ENCODE peak calls at places on chromosome 21, in six cellular contexts. One of them, this sample, is unnamed.

GRCh38 chr21:42454791-42455190 is 41.2 kb downstream of the RSPH1 start:
- DNase-seq in stimulated activated CD8-positive, alpha-beta memory T cell treated with anti-CD3 and anti-CD28 coated beads, Interleukin-4, amount 100 ng/mL, for 1 hour: no peak
- DNase-seq in endothelial cell: no peak
- DNase-seq in right cardiac atrium: no peak
- DNase-seq in MV-4-11: no peak
- DNase-seq in occipital lobe: no peak
- DNase-seq in this sample: no peak

GRCh38 chr21:35658242-35658641 is 402.1 kb downstream of the SETD4 start:
- DNase-seq in right cardiac atrium: no peak
- DNase-seq in occipital lobe: no peak
- DNase-seq in MV-4-11: peak
- DNase-seq in stimulated activated CD8-positive, alpha-beta memory T cell treated with anti-CD3 and anti-CD28 coated beads, Interleukin-4, amount 100 ng/mL, for 1 hour: no peak
- DNase-seq in endothelial cell: no peak
- DNase-seq in this sample: no peak

GRCh38 chr21:29072873-29073221 is 601 bp downstream of the CCT8 start:
- DNase-seq in endothelial cell: peak
- DNase-seq in stimulated activated CD8-positive, alpha-beta memory T cell treated with anti-CD3 and anti-CD28 coated beads, Interleukin-4, amount 100 ng/mL, for 1 hour: no peak
- DNase-seq in MV-4-11: peak
- DNase-seq in occipital lobe: no peak
- DNase-seq in right cardiac atrium: no peak
- DNase-seq in this sample: peak

GRCh38 chr21:45918835-45919467 is 62.6 kb upstream of the COL6A1 start:
- DNase-seq in stimulated activated CD8-positive, alpha-beta memory T cell treated with anti-CD3 and anti-CD28 coated beads, Interleukin-4, amount 100 ng/mL, for 1 hour: no peak
- DNase-seq in right cardiac atrium: no peak
- DNase-seq in endothelial cell: no peak
- DNase-seq in occipital lobe: no peak
- DNase-seq in MV-4-11: peak
- DNase-seq in this sample: no peak

GRCh38 chr21:40166291-40166843 is 299.1 kb downstream of the PCP4 start:
- DNase-seq in right cardiac atrium: no peak
- DNase-seq in endothelial cell: no peak
- DNase-seq in MV-4-11: no peak
- DNase-seq in stimulated activated CD8-positive, alpha-beta memory T cell treated with anti-CD3 and anti-CD28 coated beads, Interleukin-4, amount 100 ng/mL, for 1 hour: no peak
- DNase-seq in occipital lobe: no peak
- DNase-seq in this sample: no peak

GRCh38 chr21:18725653-18726052 is 322.1 kb upstream of the TMPRSS15 start:
- DNase-seq in occipital lobe: no peak
- DNase-seq in right cardiac atrium: no peak
- DNase-seq in endothelial cell: peak
- DNase-seq in stimulated activated CD8-positive, alpha-beta memory T cell treated with anti-CD3 and anti-CD28 coated beads, Interleukin-4, amount 100 ng/mL, for 1 hour: no peak
- DNase-seq in MV-4-11: peak
- DNase-seq in this sample: peak

GRCh38 chr21:25412090-25412489 is 195.2 kb downstream of the MRPL39 start:
- DNase-seq in occipital lobe: no peak
- DNase-seq in stimulated activated CD8-positive, alpha-beta memory T cell treated with anti-CD3 and anti-CD28 coated beads, Interleukin-4, amount 100 ng/mL, for 1 hour: no peak
- DNase-seq in right cardiac atrium: no peak
- DNase-seq in endothelial cell: no peak
- DNase-seq in MV-4-11: no peak
- DNase-seq in this sample: no peak

GRCh38 chr21:38494254-38494648 is 4.0 kb downstream of the ERG start:
- DNase-seq in endothelial cell: no peak
- DNase-seq in right cardiac atrium: no peak
- DNase-seq in stimulated activated CD8-positive, alpha-beta memory T cell treated with anti-CD3 and anti-CD28 coated beads, Interleukin-4, amount 100 ng/mL, for 1 hour: no peak
- DNase-seq in occipital lobe: no peak
- DNase-seq in MV-4-11: no peak
- DNase-seq in this sample: no peak

GRCh38 chr21:33968082-33968997 is 52.7 kb upstream of the ATP5PO start:
- DNase-seq in occipital lobe: no peak
- DNase-seq in MV-4-11: peak
- DNase-seq in endothelial cell: peak
- DNase-seq in right cardiac atrium: no peak
- DNase-seq in stimulated activated CD8-positive, alpha-beta memory T cell treated with anti-CD3 and anti-CD28 coated beads, Interleukin-4, amount 100 ng/mL, for 1 hour: no peak
- DNase-seq in this sample: peak

GRCh38 chr21:16323586-16323985 is 593.8 kb downstream of the USP25 start:
- DNase-seq in endothelial cell: no peak
- DNase-seq in right cardiac atrium: no peak
- DNase-seq in MV-4-11: no peak
- DNase-seq in stimulated activated CD8-positive, alpha-beta memory T cell treated with anti-CD3 and anti-CD28 coated beads, Interleukin-4, amount 100 ng/mL, for 1 hour: no peak
- DNase-seq in occipital lobe: no peak
- DNase-seq in this sample: no peak

GRCh38 chr21:45313682-45314081 is 26.0 kb upstream of the POFUT2 start:
- DNase-seq in right cardiac atrium: no peak
- DNase-seq in MV-4-11: no peak
- DNase-seq in occipital lobe: no peak
- DNase-seq in endothelial cell: no peak
- DNase-seq in stimulated activated CD8-positive, alpha-beta memory T cell treated with anti-CD3 and anti-CD28 coated beads, Interleukin-4, amount 100 ng/mL, for 1 hour: no peak
- DNase-seq in this sample: no peak

GRCh38 chr21:44751799-44752636 is 40.6 kb upstream of the TSPEAR start:
- DNase-seq in stimulated activated CD8-positive, alpha-beta memory T cell treated with anti-CD3 and anti-CD28 coated beads, Interleukin-4, amount 100 ng/mL, for 1 hour: no peak
- DNase-seq in occipital lobe: no peak
- DNase-seq in MV-4-11: no peak
- DNase-seq in right cardiac atrium: no peak
- DNase-seq in endothelial cell: no peak
- DNase-seq in this sample: no peak

GRCh38 chr21:14657241-14658008 is 111.3 kb upstream of the SAMSN1 start:
- DNase-seq in right cardiac atrium: no peak
- DNase-seq in MV-4-11: no peak
- DNase-seq in endothelial cell: no peak
- DNase-seq in stimulated activated CD8-positive, alpha-beta memory T cell treated with anti-CD3 and anti-CD28 coated beads, Interleukin-4, amount 100 ng/mL, for 1 hour: no peak
- DNase-seq in occipital lobe: no peak
- DNase-seq in this sample: no peak

GRCh38 chr21:43951911-43952703 is 60.0 kb upstream of the TRAPPC10 start:
- DNase-seq in MV-4-11: no peak
- DNase-seq in stimulated activated CD8-positive, alpha-beta memory T cell treated with anti-CD3 and anti-CD28 coated beads, Interleukin-4, amount 100 ng/mL, for 1 hour: no peak
- DNase-seq in occipital lobe: no peak
- DNase-seq in right cardiac atrium: peak
- DNase-seq in endothelial cell: no peak
- DNase-seq in this sample: no peak

GRCh38 chr21:45013271-45013841 is 61.0 kb upstream of the ADARB1 start:
- DNase-seq in MV-4-11: no peak
- DNase-seq in right cardiac atrium: peak
- DNase-seq in endothelial cell: no peak
- DNase-seq in occipital lobe: no peak
- DNase-seq in stimulated activated CD8-positive, alpha-beta memory T cell treated with anti-CD3 and anti-CD28 coated beads, Interleukin-4, amount 100 ng/mL, for 1 hour: no peak
- DNase-seq in this sample: no peak

GRCh38 chr21:41803316-41803715 is 36.5 kb upstream of the RIPK4 start:
- DNase-seq in stimulated activated CD8-positive, alpha-beta memory T cell treated with anti-CD3 and anti-CD28 coated beads, Interleukin-4, amount 100 ng/mL, for 1 hour: no peak
- DNase-seq in MV-4-11: no peak
- DNase-seq in endothelial cell: no peak
- DNase-seq in right cardiac atrium: no peak
- DNase-seq in occipital lobe: no peak
- DNase-seq in this sample: no peak

GRCh38 chr21:43331962-43332458 is 94.9 kb downstream of the SIK1 start:
- DNase-seq in endothelial cell: no peak
- DNase-seq in occipital lobe: peak
- DNase-seq in stimulated activated CD8-positive, alpha-beta memory T cell treated with anti-CD3 and anti-CD28 coated beads, Interleukin-4, amount 100 ng/mL, for 1 hour: no peak
- DNase-seq in MV-4-11: peak
- DNase-seq in right cardiac atrium: peak
- DNase-seq in this sample: peak

GRCh38 chr21:39481886-39482285 is 30.1 kb downstream of the SH3BGR start:
- DNase-seq in right cardiac atrium: no peak
- DNase-seq in endothelial cell: no peak
- DNase-seq in occipital lobe: no peak
- DNase-seq in stimulated activated CD8-positive, alpha-beta memory T cell treated with anti-CD3 and anti-CD28 coated beads, Interleukin-4, amount 100 ng/mL, for 1 hour: no peak
- DNase-seq in MV-4-11: no peak
- DNase-seq in this sample: no peak

GRCh38 chr21:34576043-34576466 is 38.9 kb downstream of the RCAN1 start:
- DNase-seq in right cardiac atrium: peak
- DNase-seq in occipital lobe: no peak
- DNase-seq in stimulated activated CD8-positive, alpha-beta memory T cell treated with anti-CD3 and anti-CD28 coated beads, Interleukin-4, amount 100 ng/mL, for 1 hour: no peak
- DNase-seq in MV-4-11: no peak
- DNase-seq in endothelial cell: no peak
- DNase-seq in this sample: no peak

GRCh38 chr21:34526618-34527290 is 14.7 kb upstream of the KCNE1 start:
- DNase-seq in endothelial cell: peak
- DNase-seq in occipital lobe: peak
- DNase-seq in right cardiac atrium: peak
- DNase-seq in stimulated activated CD8-positive, alpha-beta memory T cell treated with anti-CD3 and anti-CD28 coated beads, Interleukin-4, amount 100 ng/mL, for 1 hour: no peak
- DNase-seq in MV-4-11: peak
- DNase-seq in this sample: peak

This sample was measured in SJCRH30.